ENCODE peak calls at places on chromosome 2, in seven cellular contexts. One of them, this sample, is unnamed.

GRCh38 chr2:171923206-171923605 is 945 bp downstream of the HAT1 start:
- DNase-seq in RWPE1: no peak
- DNase-seq in astrocyte of the spinal cord: peak
- DNase-seq in OCI-LY7: peak
- DNase-seq in epithelial cell of esophagus: peak
- DNase-seq in IMR-90: peak
- DNase-seq in H9: no peak
- DNase-seq in this sample: peak

GRCh38 chr2:212330263-212330662 is 208.3 kb downstream of the ERBB4 start:
- DNase-seq in OCI-LY7: no peak
- DNase-seq in astrocyte of the spinal cord: no peak
- DNase-seq in RWPE1: no peak
- DNase-seq in epithelial cell of esophagus: peak
- DNase-seq in H9: no peak
- DNase-seq in IMR-90: no peak
- DNase-seq in this sample: no peak

GRCh38 chr2:124025896-124026295 is 809 bp downstream of the CNTNAP5 start:
- DNase-seq in astrocyte of the spinal cord: no peak
- DNase-seq in IMR-90: no peak
- DNase-seq in H9: no peak
- DNase-seq in OCI-LY7: no peak
- DNase-seq in RWPE1: no peak
- DNase-seq in epithelial cell of esophagus: no peak
- DNase-seq in this sample: no peak

GRCh38 chr2:147715807-147716206 is 129.0 kb upstream of the ACVR2A start:
- DNase-seq in OCI-LY7: no peak
- DNase-seq in H9: no peak
- DNase-seq in RWPE1: no peak
- DNase-seq in IMR-90: no peak
- DNase-seq in astrocyte of the spinal cord: no peak
- DNase-seq in epithelial cell of esophagus: no peak
- DNase-seq in this sample: no peak

GRCh38 chr2:225584821-225585220 is 185.3 kb downstream of the NYAP2 start:
- DNase-seq in RWPE1: no peak
- DNase-seq in H9: no peak
- DNase-seq in epithelial cell of esophagus: no peak
- DNase-seq in IMR-90: no peak
- DNase-seq in OCI-LY7: peak
- DNase-seq in astrocyte of the spinal cord: no peak
- DNase-seq in this sample: no peak

GRCh38 chr2:241214766-241215165 is 26.3 kb downstream of the ANO7 start:
- DNase-seq in IMR-90: no peak
- DNase-seq in astrocyte of the spinal cord: no peak
- DNase-seq in OCI-LY7: no peak
- DNase-seq in H9: no peak
- DNase-seq in RWPE1: no peak
- DNase-seq in epithelial cell of esophagus: no peak
- DNase-seq in this sample: no peak

GRCh38 chr2:38164881-38165280 is 88.9 kb upstream of the CYP1B1 start:
- DNase-seq in H9: no peak
- DNase-seq in astrocyte of the spinal cord: no peak
- DNase-seq in epithelial cell of esophagus: no peak
- DNase-seq in IMR-90: no peak
- DNase-seq in OCI-LY7: no peak
- DNase-seq in RWPE1: no peak
- DNase-seq in this sample: no peak

GRCh38 chr2:106107509-106108131 is 86.5 kb downstream of the UXS1 start:
- DNase-seq in astrocyte of the spinal cord: peak
- DNase-seq in IMR-90: peak
- DNase-seq in H9: no peak
- DNase-seq in RWPE1: no peak
- DNase-seq in epithelial cell of esophagus: peak
- DNase-seq in OCI-LY7: no peak
- DNase-seq in this sample: no peak

GRCh38 chr2:180203972-180204371 is 196.9 kb upstream of the CWC22 start:
- DNase-seq in epithelial cell of esophagus: peak
- DNase-seq in RWPE1: peak
- DNase-seq in H9: no peak
- DNase-seq in IMR-90: peak
- DNase-seq in astrocyte of the spinal cord: peak
- DNase-seq in OCI-LY7: no peak
- DNase-seq in this sample: no peak

GRCh38 chr2:70967189-70967588 is 11.2 kb upstream of the ANKRD53 start:
- DNase-seq in H9: no peak
- DNase-seq in epithelial cell of esophagus: no peak
- DNase-seq in astrocyte of the spinal cord: no peak
- DNase-seq in IMR-90: no peak
- DNase-seq in OCI-LY7: no peak
- DNase-seq in RWPE1: no peak
- DNase-seq in this sample: no peak

GRCh38 chr2:44075536-44075935 is 79.7 kb upstream of the LRPPRC start:
- DNase-seq in IMR-90: peak
- DNase-seq in epithelial cell of esophagus: no peak
- DNase-seq in H9: no peak
- DNase-seq in astrocyte of the spinal cord: peak
- DNase-seq in OCI-LY7: no peak
- DNase-seq in RWPE1: no peak
- DNase-seq in this sample: no peak

GRCh38 chr2:21406983-21407382 is 283.2 kb downstream of the TDRD15 start:
- DNase-seq in epithelial cell of esophagus: no peak
- DNase-seq in OCI-LY7: no peak
- DNase-seq in IMR-90: no peak
- DNase-seq in H9: no peak
- DNase-seq in astrocyte of the spinal cord: no peak
- DNase-seq in RWPE1: no peak
- DNase-seq in this sample: no peak

GRCh38 chr2:165120740-165121467 is 82.9 kb downstream of the SCN3A start:
- DNase-seq in RWPE1: no peak
- DNase-seq in OCI-LY7: no peak
- DNase-seq in epithelial cell of esophagus: no peak
- DNase-seq in IMR-90: no peak
- DNase-seq in astrocyte of the spinal cord: no peak
- DNase-seq in H9: no peak
- DNase-seq in this sample: no peak

GRCh38 chr2:172480301-172481218 is 53.2 kb downstream of the ITGA6 start:
- DNase-seq in H9: no peak
- DNase-seq in astrocyte of the spinal cord: peak
- DNase-seq in IMR-90: peak
- DNase-seq in RWPE1: no peak
- DNase-seq in epithelial cell of esophagus: no peak
- DNase-seq in OCI-LY7: no peak
- DNase-seq in this sample: no peak

GRCh38 chr2:19176172-19176852 is 182.1 kb downstream of the OSR1 start:
- DNase-seq in epithelial cell of esophagus: no peak
- DNase-seq in astrocyte of the spinal cord: no peak
- DNase-seq in OCI-LY7: no peak
- DNase-seq in H9: no peak
- DNase-seq in IMR-90: no peak
- DNase-seq in RWPE1: no peak
- DNase-seq in this sample: no peak

GRCh38 chr2:104890092-104890393 is 36.1 kb downstream of the POU3F3 start:
- DNase-seq in epithelial cell of esophagus: no peak
- DNase-seq in astrocyte of the spinal cord: no peak
- DNase-seq in OCI-LY7: no peak
- DNase-seq in H9: no peak
- DNase-seq in RWPE1: no peak
- DNase-seq in IMR-90: no peak
- DNase-seq in this sample: no peak

DNA sequence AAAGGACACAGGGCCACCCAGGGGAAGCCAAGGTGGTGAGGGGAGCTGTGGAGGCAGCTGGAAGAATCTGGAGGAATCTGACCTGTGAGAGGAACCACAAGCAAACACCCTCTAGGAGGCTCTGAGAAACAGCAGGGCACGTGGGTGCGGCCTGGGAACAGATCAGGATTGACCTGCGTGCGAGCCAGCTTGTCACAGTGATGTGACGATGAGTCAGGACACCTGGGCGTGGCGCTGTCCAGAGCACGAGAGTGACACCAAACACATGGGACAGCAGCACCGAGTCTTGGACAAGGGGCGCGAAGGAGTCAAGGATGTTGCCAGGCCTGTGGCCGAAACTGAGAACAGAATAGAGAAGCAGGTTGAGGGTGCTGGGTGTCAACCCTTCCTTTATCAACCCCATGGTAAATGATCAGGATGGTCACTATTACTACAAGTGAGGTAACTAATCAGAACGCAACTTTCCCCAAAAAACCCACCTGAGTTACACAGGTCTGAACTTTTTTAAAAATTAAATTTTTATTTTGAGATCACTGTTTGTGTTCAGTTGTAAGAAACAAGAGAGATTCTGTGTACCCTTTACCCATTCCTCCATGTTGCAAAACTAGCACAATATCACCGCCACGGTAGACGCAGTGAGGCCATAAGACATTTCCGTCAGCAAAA is 637 bp upstream of the SFT2D3 start:
- DNase-seq in H9: peak
- DNase-seq in OCI-LY7: peak
- DNase-seq in IMR-90: no peak
- DNase-seq in epithelial cell of esophagus: peak
- DNase-seq in RWPE1: peak
- DNase-seq in astrocyte of the spinal cord: no peak
- DNase-seq in this sample: peak
- TF ChIP-seq CTCF in H9: no peak
- TF ChIP-seq CTCF in OCI-LY7: peak
- TF ChIP-seq CTCF in IMR-90: no peak
- TF ChIP-seq CTCF in epithelial cell of esophagus: peak
- TF ChIP-seq CTCF in RWPE1: no peak
- TF ChIP-seq CTCF in astrocyte of the spinal cord: no peak
- TF ChIP-seq CTCF in this sample: no peak

GRCh38 chr2:63488118-63488713 is 100.1 kb downstream of the WDPCP start:
- DNase-seq in RWPE1: peak
- DNase-seq in OCI-LY7: no peak
- DNase-seq in astrocyte of the spinal cord: peak
- DNase-seq in IMR-90: peak
- DNase-seq in H9: no peak
- DNase-seq in epithelial cell of esophagus: peak
- DNase-seq in this sample: peak

GRCh38 chr2:63484481-63484880 is 103.8 kb downstream of the WDPCP start:
- DNase-seq in astrocyte of the spinal cord: no peak
- DNase-seq in H9: no peak
- DNase-seq in OCI-LY7: no peak
- DNase-seq in RWPE1: no peak
- DNase-seq in IMR-90: no peak
- DNase-seq in epithelial cell of esophagus: no peak
- DNase-seq in this sample: no peak

GRCh38 chr2:63484901-63485300 is 103.4 kb downstream of the WDPCP start:
- DNase-seq in RWPE1: no peak
- DNase-seq in epithelial cell of esophagus: no peak
- DNase-seq in astrocyte of the spinal cord: no peak
- DNase-seq in H9: no peak
- DNase-seq in IMR-90: no peak
- DNase-seq in OCI-LY7: no peak
- DNase-seq in this sample: no peak

DNA sequence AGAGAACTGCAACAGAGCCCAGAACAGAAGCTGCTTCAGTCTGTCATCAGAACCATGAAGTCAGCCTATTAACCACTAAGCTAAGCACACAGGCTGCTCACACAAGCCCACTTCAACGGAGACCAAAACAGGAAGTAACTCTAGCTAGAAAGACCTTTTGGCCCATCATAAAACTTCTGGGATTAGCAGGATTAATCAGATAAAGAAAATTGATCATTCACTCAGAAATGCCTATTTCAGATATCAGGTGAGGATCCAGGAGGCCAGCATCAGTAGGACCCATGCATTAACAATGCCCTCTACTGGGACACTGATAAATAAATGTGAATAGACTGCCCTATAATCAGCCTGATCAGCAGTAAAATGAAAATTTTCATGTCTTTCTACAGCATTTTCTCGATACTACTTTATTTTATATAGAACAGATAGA is 101.4 kb downstream of the WDPCP start:
- DNase-seq in RWPE1: no peak
- DNase-seq in astrocyte of the spinal cord: no peak
- DNase-seq in IMR-90: no peak
- DNase-seq in OCI-LY7: no peak
- DNase-seq in H9: no peak
- DNase-seq in epithelial cell of esophagus: no peak
- DNase-seq in this sample: peak
- TF ChIP-seq CTCF in RWPE1: no peak
- TF ChIP-seq CTCF in astrocyte of the spinal cord: peak
- TF ChIP-seq CTCF in IMR-90: no peak
- TF ChIP-seq CTCF in OCI-LY7: peak
- TF ChIP-seq CTCF in H9: peak
- TF ChIP-seq CTCF in epithelial cell of esophagus: no peak
- TF ChIP-seq CTCF in this sample: no peak

DNA sequence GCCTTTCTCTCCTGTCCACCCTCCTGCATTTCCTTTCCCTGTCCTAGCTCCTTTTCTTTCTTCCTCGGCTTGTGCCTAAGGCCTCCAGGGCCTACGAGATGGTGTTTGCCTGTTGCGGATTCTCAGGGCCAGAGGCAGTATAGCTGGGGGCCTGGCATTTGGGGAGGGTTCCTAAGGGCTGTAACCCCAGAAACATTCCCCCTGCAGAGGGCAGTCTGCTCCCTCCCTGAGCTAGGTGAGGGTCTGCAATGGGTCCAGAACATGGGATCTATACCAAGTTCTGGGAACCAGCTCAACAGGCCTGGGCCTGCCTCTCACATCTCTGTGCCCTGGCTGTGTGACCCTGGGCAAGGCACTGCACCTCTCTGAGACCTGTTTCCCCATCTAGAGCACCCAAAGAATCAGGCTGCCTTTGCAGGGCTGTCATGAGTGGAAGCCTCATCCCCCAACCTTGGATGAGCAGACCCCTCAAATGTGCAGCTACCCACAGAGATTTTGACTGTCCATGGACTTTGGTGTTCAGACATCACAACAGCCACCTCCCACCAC is 97.5 kb downstream of the GLI2 start:
- DNase-seq in epithelial cell of esophagus: no peak
- DNase-seq in OCI-LY7: no peak
- DNase-seq in H9: no peak
- DNase-seq in RWPE1: no peak
- DNase-seq in IMR-90: no peak
- DNase-seq in astrocyte of the spinal cord: no peak
- DNase-seq in this sample: no peak
- TF ChIP-seq CTCF in epithelial cell of esophagus: no peak
- TF ChIP-seq CTCF in OCI-LY7: peak
- TF ChIP-seq CTCF in H9: peak
- TF ChIP-seq CTCF in RWPE1: no peak
- TF ChIP-seq CTCF in IMR-90: no peak
- TF ChIP-seq CTCF in astrocyte of the spinal cord: peak
- TF ChIP-seq CTCF in this sample: no peak

DNA sequence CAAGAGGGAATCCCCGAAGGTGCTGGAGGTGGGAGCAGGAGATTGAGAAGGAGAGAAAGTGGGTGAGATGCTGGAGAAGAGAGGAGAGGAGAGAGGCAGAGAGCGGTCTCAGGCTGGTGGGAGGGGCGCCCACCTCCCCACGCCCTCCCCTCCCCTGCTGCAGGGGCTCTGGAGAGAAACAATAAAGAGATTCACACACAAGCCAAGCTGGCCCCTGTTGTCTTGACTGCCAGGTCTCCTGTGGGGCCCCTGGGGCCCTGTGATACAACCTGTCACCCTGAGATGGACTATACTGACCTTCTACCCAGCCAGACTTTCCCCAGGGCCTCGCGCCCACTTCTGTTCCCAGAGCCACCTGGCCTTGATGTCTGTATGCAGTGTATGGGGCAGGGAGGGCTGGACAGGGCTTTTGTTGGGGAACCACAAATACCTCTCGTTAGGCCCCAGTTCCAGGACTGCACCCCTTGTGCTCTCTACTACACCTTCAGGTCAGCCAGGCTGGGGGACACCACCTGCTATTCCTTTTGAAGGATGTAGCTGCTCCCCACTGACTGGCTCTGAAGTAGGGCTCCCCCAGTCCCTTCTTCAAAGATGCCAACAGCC is 8.0 kb upstream of the SPEG start:
- DNase-seq in IMR-90: no peak
- DNase-seq in OCI-LY7: no peak
- DNase-seq in H9: peak
- DNase-seq in RWPE1: no peak
- DNase-seq in astrocyte of the spinal cord: no peak
- DNase-seq in epithelial cell of esophagus: no peak
- DNase-seq in this sample: no peak
- TF ChIP-seq CTCF in IMR-90: no peak
- TF ChIP-seq CTCF in OCI-LY7: no peak
- TF ChIP-seq CTCF in H9: no peak
- TF ChIP-seq CTCF in RWPE1: no peak
- TF ChIP-seq CTCF in astrocyte of the spinal cord: no peak
- TF ChIP-seq CTCF in epithelial cell of esophagus: no peak
- TF ChIP-seq CTCF in this sample: no peak